ENCODE peak calls at places on chromosome 5, in six cellular contexts. Q, L, Z, T, J and P are unnamed samples.

GRCh38 chr5:66339896-66340295 is 195.8 kb downstream of the SREK1 start:
- DNase-seq in Q (no peak), L (no peak), Z (no peak), T (no peak), J (no peak), P (no peak)

GRCh38 chr5:128405159-128405558 is 132.9 kb downstream of the FBN2 start:
- DNase-seq in Q (no peak), L (no peak), Z (no peak), T (no peak), J (no peak), P (no peak)

GRCh38 chr5:82244854-82245635 is 33.1 kb downstream of the RPS23 start:
- DNase-seq in Q (no peak), L (no peak), Z (no peak), T (no peak), J (no peak), P (no peak)

GRCh38 chr5:124399426-124399961 is 346.9 kb downstream of the ZNF608 start:
- DNase-seq in Q (no peak), L (no peak), Z (no peak), T (no peak), J (no peak), P (no peak)

GRCh38 chr5:149937610-149938009 is 7.0 kb downstream of the PDE6A start:
- DNase-seq in Q (no peak), L (no peak), Z (no peak), T (no peak), J (no peak), P (no peak)

GRCh38 chr5:138700581-138701362 is 52.5 kb upstream of the CTNNA1 start:
- DNase-seq in Q (no peak), L (no peak), Z (no peak), T (no peak), J (no peak), P (no peak)

GRCh38 chr5:14665110-14665822 is 748 bp downstream of the OTULIN start:
- DNase-seq in Q (no peak), L (no peak), Z (peak; percentile 46), T (no peak), J (peak; percentile 46), P (peak; percentile 24)

GRCh38 chr5:14850419-14851066 is 21.0 kb downstream of the ANKH start:
- DNase-seq in Q (no peak), L (no peak), Z (no peak), T (no peak), J (no peak), P (no peak)

GRCh38 chr5:178895615-178896571 is at the start of gene ZFP2:
- DNase-seq in Q (peak; percentile 26), L (peak; percentile 69), Z (peak; percentile 76), T (peak; percentile 82), J (peak; percentile 18), P (peak; percentile 70)

GRCh38 chr5:78647838-78648358 is 674 bp downstream of the LHFPL2 start:
- DNase-seq in Q (peak; percentile 24), L (peak; percentile 76), Z (peak; percentile 85), T (no peak), J (peak; percentile 19), P (peak; percentile 59)

GRCh38 chr5:127051591-127051990 is 21.2 kb upstream of the MARCHF3 start:
- DNase-seq in Q (no peak), L (no peak), Z (no peak), T (no peak), J (no peak), P (no peak)

GRCh38 chr5:101679816-101680215 is 616.3 kb downstream of the SLCO4C1 start:
- DNase-seq in Q (no peak), L (no peak), Z (no peak), T (no peak), J (no peak), P (no peak)

DNA sequence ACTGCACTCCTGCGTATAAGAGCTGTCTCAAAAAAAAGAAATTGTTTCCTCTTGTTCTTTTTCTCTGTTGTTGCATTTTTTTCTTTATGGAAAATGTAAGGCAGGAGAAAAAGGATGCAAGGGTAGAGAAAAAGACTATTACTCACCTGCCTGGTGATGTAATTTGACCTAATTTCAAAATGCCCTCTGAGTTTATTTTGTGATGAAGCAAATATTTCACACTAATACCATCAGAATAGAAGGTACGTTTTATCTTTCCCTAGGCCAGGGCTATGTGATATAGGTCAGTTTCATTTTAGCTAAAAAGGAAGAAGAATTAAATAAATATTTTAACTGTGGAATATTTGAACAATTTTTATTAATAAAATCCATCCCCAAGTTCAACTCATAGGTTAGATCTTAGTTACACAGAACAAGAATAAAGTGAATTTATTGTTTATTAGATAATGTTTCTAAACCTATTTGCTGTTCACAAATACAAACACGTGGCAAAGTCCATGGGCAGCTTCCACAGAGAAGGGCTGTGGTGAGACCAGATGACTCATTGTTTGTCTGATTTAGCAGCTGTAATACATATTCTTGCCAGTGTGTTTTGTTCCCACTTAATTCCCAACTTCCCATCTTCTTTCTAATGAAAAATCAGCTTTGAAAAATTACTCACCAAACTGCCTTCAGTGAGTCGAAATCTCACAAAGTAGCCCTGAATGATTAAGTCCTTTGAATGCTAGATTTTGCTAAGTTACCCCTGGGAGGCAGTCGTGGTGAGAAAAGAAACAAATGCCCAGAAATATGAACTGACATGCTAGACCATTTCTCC is 52.8 kb upstream of the CCDC112 start:
- DNase-seq in Q (peak; percentile 53), L (no peak), Z (no peak), T (no peak), J (peak; percentile 67), P (no peak)
- TF ChIP-seq CTCF in Q (no peak), L (no peak), Z (peak; percentile 24), T (peak; percentile 58), J (no peak), P (no peak)

GRCh38 chr5:143011621-143012020 is 241.4 kb downstream of the ARHGAP26 start:
- DNase-seq in Q (no peak), L (no peak), Z (no peak), T (no peak), J (no peak), P (no peak)

GRCh38 chr5:143010335-143010734 is 240.2 kb downstream of the ARHGAP26 start:
- DNase-seq in Q (no peak), L (no peak), Z (no peak), T (no peak), J (no peak), P (no peak)

GRCh38 chr5:143016777-143017374 is 246.7 kb downstream of the ARHGAP26 start:
- DNase-seq in Q (no peak), L (no peak), Z (no peak), T (no peak), J (no peak), P (peak; percentile 27)

GRCh38 chr5:143013176-143013575 is 243.0 kb downstream of the ARHGAP26 start:
- DNase-seq in Q (no peak), L (no peak), Z (no peak), T (no peak), J (no peak), P (no peak)

DNA sequence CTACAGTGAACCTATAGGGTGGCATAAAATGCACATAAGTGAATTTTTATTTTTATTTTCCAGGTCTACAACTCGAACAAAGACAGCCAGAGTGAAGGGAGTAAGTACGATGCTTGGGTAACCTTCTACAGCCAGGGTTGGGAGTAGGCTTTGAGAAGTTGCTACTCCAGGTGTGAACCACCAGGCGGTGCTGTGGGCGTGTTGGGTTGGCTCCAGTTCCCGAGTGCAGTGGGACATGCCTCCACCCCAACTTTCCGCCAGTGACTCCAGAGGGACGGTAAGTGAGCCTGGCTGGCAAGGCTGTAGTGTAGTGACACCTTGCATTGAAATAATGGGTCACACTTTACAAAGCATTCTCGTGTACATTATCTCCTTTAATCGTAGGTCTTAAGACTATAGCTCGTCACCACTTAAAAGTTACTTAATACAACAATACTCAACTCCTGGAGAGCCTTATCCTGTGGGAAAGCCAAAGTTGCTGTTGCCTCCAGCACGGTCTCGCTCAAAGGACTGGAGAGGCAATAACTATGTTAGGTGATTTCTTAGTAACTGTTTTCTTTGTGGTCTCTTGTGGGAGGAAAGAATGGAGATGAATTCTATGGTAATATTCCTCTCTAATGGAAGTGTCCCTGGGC is 244.0 kb downstream of the ARHGAP26 start:
- DNase-seq in Q (no peak), L (no peak), Z (peak; percentile 58), T (no peak), J (no peak), P (peak; percentile 61)
- TF ChIP-seq CTCF in Q (peak; percentile 25), L (no peak), Z (peak; percentile 17), T (peak; percentile 69), J (peak; percentile 30), P (peak; percentile 81)

GRCh38 chr5:74103131-74104023 is 477.4 kb downstream of the ARHGEF28 start:
- DNase-seq in Q (no peak), L (no peak), Z (no peak), T (no peak), J (no peak), P (no peak)

GRCh38 chr5:74109344-74109743 is 483.3 kb downstream of the ARHGEF28 start:
- DNase-seq in Q (no peak), L (no peak), Z (no peak), T (no peak), J (no peak), P (no peak)

GRCh38 chr5:74104469-74104868 is 478.5 kb downstream of the ARHGEF28 start:
- DNase-seq in Q (no peak), L (no peak), Z (no peak), T (no peak), J (no peak), P (no peak)

GRCh38 chr5:74107899-74108298 is 481.9 kb downstream of the ARHGEF28 start:
- DNase-seq in Q (peak; percentile 55), L (no peak), Z (peak; percentile 57), T (no peak), J (no peak), P (no peak)

DNA sequence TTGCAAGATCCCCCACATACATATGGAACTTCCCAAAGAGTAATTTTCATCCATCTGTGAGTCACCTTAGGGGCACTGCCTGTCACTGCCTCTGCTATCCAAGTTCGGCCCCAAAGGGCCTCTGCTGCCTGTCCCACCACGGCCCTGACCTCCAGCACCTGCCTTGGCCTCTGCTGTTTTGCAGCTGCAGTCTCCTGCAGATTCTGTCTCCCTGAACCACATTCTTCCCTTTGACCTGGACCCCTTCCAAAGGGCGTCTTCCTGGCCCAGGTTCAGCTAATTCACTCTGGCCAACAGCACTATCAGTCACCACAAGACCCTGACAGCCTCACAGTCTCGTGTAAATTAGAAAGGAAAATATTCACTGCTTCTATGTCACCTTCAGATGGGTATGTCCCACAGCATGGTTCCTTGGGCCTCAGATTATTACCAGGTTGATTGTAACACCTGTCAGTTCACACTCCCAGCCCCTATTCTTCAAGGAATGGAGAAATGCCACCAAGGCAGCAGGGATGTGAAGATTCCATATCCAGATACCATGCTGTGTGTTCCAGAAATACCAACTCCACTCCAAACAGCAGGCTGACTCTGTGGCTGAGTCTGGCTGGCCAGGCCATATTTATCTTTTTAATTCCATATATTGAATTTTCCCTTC is 479.3 kb downstream of the ARHGEF28 start:
- DNase-seq in Q (no peak), L (peak; percentile 41), Z (peak; percentile 69), T (no peak), J (no peak), P (no peak)
- TF ChIP-seq CTCF in Q (no peak), L (no peak), Z (no peak), T (no peak), J (no peak), P (no peak)

GRCh38 chr5:34658023-34658422 is 1.9 kb downstream of the RAI14 start:
- DNase-seq in Q (no peak), L (no peak), Z (no peak), T (no peak), J (peak; percentile 82), P (no peak)

GRCh38 chr5:34656700-34657549 is 797 bp downstream of the RAI14 start:
- DNase-seq in Q (no peak), L (peak; percentile 48), Z (no peak), T (peak; percentile 90), J (peak; percentile 21), P (peak; percentile 31)

GRCh38 chr5:34657550-34657921 is 1.4 kb downstream of the RAI14 start:
- DNase-seq in Q (no peak), L (peak; percentile 24), Z (peak; percentile 56), T (no peak), J (peak; percentile 21), P (peak; percentile 59)

GRCh38 chr5:34655354-34655991 is 655 bp upstream of the RAI14 start:
- DNase-seq in Q (peak; percentile 9), L (peak; percentile 46), Z (no peak), T (no peak), J (peak; percentile 61), P (peak; percentile 42)

GRCh38 chr5:34656001-34656699 is at the start of gene RAI14:
- DNase-seq in Q (peak; percentile 28), L (peak; percentile 85), Z (peak; percentile 79), T (peak; percentile 92), J (peak; percentile 89), P (peak; percentile 87)
- TF ChIP-seq CTCF in Q (no peak), L (peak; percentile 13), Z (no peak), T (peak; percentile 52), J (peak; percentile 23), P (no peak)